ENCODE peak calls at places on chromosome 18, in five cellular contexts. X is H1, E is K562, J is GM12878, Z is HepG2. S is an unnamed sample.
A peak's percentile ranks its signal among the peaks of the same experiment; 100 is the strongest.

GRCh38 chr18:961644-962355 is 57.1 kb downstream of the ADCYAP1 start:
- DNase-seq in X (peak; percentile 33), E (peak; percentile 62), J (no peak), Z (peak; percentile 13), S (peak; percentile 32)

GRCh38 chr18:73563345-73563744 is 584.3 kb downstream of the FBXO15 start:
- DNase-seq in X (no peak), E (no peak), J (no peak), Z (no peak), S (no peak)

GRCh38 chr18:7321831-7322230 is 90.9 kb downstream of the LRRC30 start:
- DNase-seq in X (no peak), E (no peak), J (no peak), Z (no peak), S (no peak)

GRCh38 chr18:35983818-35984217 is 11.3 kb downstream of the RMP24 start:
- DNase-seq in X (no peak), E (no peak), J (no peak), Z (no peak), S (no peak)

GRCh38 chr18:59358611-59359575 is at the start of gene LMAN1:
- DNase-seq in X (peak; percentile 86), E (peak; percentile 95), J (peak; percentile 51), Z (peak; percentile 85), S (peak; percentile 79)

GRCh38 chr18:52312321-52312720 is 27.7 kb upstream of the DCC start:
- DNase-seq in X (no peak), E (no peak), J (no peak), Z (no peak), S (no peak)

GRCh38 chr18:3323900-3324299 is 62.0 kb downstream of the MYL12B start:
- DNase-seq in X (no peak), E (no peak), J (peak; percentile 7), Z (no peak), S (no peak)

GRCh38 chr18:23356416-23356815 is 96.7 kb upstream of the RIOK3 start:
- DNase-seq in X (no peak), E (no peak), J (no peak), Z (peak; percentile 40), S (no peak)

GRCh38 chr18:25345432-25345831 is 6.5 kb downstream of the ZNF521 start:
- DNase-seq in X (no peak), E (no peak), J (no peak), Z (no peak), S (no peak)

GRCh38 chr18:8976606-8977005 is 125.9 kb upstream of the NDUFV2 start:
- DNase-seq in X (no peak), E (no peak), J (no peak), Z (no peak), S (no peak)

GRCh38 chr18:53799134-53799533 is 425.3 kb downstream of the MBD2 start:
- DNase-seq in X (no peak), E (no peak), J (no peak), Z (no peak), S (no peak)

GRCh38 chr18:66136039-66136438 is 385.2 kb downstream of the CDH7 start:
- DNase-seq in X (peak; percentile 43), E (no peak), J (no peak), Z (no peak), S (no peak)

GRCh38 chr18:58691256-58691655 is 20.0 kb downstream of the MALT1 start:
- DNase-seq in X (no peak), E (no peak), J (no peak), Z (no peak), S (no peak)

GRCh38 chr18:13003466-13003896 is 12.3 kb downstream of the CEP192 start:
- DNase-seq in X (peak; percentile 79), E (peak; percentile 44), J (no peak), Z (peak; percentile 47), S (peak; percentile 78)

GRCh38 chr18:39523281-39523680 is 1957.7 kb upstream of the CELF4 start:
- DNase-seq in X (no peak), E (no peak), J (no peak), Z (peak; percentile 66), S (peak; percentile 40)

GRCh38 chr18:76545433-76546281 is 50.6 kb upstream of the ZNF516 start:
- DNase-seq in X (no peak), E (no peak), J (no peak), Z (no peak), S (no peak)

GRCh38 chr18:76548541-76548940 is 53.5 kb upstream of the ZNF516 start:
- DNase-seq in X (no peak), E (no peak), J (no peak), Z (no peak), S (no peak)

GRCh38 chr18:76547306-76547705 is 52.3 kb upstream of the ZNF516 start:
- DNase-seq in X (no peak), E (no peak), J (no peak), Z (no peak), S (no peak)

GRCh38 chr18:76546282-76546572 is 51.2 kb upstream of the ZNF516 start:
- DNase-seq in X (no peak), E (no peak), J (no peak), Z (no peak), S (no peak)

GRCh38 chr18:76544511-76545350 is 49.7 kb upstream of the ZNF516 start:
- DNase-seq in X (no peak), E (no peak), J (no peak), Z (no peak), S (no peak)
- TF ChIP-seq SRF in X (no peak), E (no peak), J (no peak), Z (no peak), S (no peak)

DNA sequence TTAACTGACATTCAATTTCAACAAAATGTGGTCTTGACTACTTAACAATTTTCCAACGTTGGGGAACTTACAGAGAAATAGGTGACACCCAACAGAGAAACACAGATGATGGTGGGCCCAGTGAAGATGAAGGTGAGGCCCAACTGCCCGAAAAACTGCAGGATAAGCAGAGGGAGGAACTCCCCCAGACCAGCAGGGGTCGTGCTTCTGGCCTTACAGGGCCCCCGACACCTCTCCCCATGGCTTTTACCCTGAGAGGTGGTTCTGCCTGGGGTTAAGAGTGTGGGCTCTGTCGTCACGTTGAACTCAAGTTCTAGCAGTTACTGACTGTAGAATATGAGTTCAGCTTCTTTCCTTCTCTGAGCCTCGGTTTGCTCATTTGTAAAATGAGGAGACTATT is 119.5 kb upstream of the SMIM21 start:
- DNase-seq in X (no peak), E (peak; percentile 19), J (no peak), Z (no peak), S (no peak)
- H2AFZ ChIP-seq in X (no peak overlapping the region), E (no peak overlapping the region), J (no peak overlapping the region), Z (no peak overlapping the region), S (no peak overlapping the region)

GRCh38 chr18:45667056-45667455 is 51.8 kb downstream of the SLC14A2 start:
- DNase-seq in X (no peak), E (no peak), J (no peak), Z (no peak), S (no peak)

GRCh38 chr18:45671366-45671765 is 52.6 kb upstream of the SLC14A1 start:
- DNase-seq in X (no peak), E (no peak), J (no peak), Z (no peak), S (no peak)

GRCh38 chr18:45672637-45673036 is 51.3 kb upstream of the SLC14A1 start:
- DNase-seq in X (no peak), E (no peak), J (no peak), Z (no peak), S (no peak)

GRCh38 chr18:45666520-45666919 is 51.2 kb downstream of the SLC14A2 start:
- DNase-seq in X (no peak), E (no peak), J (no peak), Z (peak; percentile 18), S (no peak)

DNA sequence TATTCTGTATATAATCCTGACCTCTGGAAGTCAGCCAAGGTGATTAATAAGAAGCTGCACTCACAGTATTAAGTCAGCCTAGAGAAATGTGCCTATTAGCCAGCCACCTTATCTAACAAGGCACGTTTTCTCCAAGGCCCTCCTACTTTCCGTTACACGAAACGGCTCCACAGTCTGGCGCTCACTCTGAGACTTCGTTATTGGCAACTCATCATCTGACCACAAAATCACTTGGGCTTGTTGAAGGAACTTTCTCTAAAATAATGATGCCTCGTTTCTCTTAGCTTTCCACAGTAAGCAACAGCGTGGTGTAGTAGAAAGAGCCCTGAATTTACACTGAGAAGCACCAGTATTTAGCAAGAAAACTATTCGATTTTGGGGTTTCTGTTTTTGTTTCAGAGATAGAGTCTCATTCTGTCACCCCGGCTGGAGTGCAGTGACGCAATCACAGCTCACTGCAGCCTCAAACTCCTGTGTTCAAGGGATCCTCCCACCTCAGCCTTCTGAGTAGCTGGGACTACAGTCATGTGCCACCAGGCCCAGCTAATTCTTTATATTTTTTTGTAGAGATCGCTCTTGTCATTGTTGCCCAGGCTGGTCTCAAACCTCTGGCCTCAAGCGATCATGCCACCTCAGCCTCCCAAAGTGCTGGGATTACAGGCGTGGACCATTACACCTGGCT is 53.6 kb upstream of the SLC14A1 start:
- DNase-seq in X (no peak), E (peak; percentile 72), J (no peak), Z (no peak), S (no peak)
- TF ChIP-seq SRF in X (no peak), E (no peak), J (no peak), Z (no peak), S (no peak)

GRCh38 chr18:45155526-45155925 is 459.8 kb upstream of the SLC14A2 start:
- DNase-seq in X (no peak), E (no peak), J (no peak), Z (no peak), S (no peak)

GRCh38 chr18:45161850-45162249 is 453.4 kb upstream of the SLC14A2 start:
- DNase-seq in X (no peak), E (no peak), J (peak; percentile 50), Z (no peak), S (no peak)

GRCh38 chr18:45151645-45152044 is 463.6 kb upstream of the SLC14A2 start:
- DNase-seq in X (no peak), E (no peak), J (no peak), Z (no peak), S (no peak)

GRCh38 chr18:45156941-45157340 is 458.3 kb upstream of the SLC14A2 start:
- DNase-seq in X (no peak), E (no peak), J (no peak), Z (no peak), S (no peak)
- H2AFZ ChIP-seq in X (no peak overlapping the region), E (no peak overlapping the region), J (no peak overlapping the region), Z (no peak overlapping the region), S (no peak overlapping the region)

S was measured in HCT116.